ENCODE peak calls at places on chromosomes 6 and 20, in nine cellular contexts. I is cardiac fibroblast, Q is astrocyte, V is lower leg skin, X is upper lobe of right lung, T is SK-N-SH, D is spleen, K is lung, J is heart right ventricle. U is an unnamed sample.
A peak's percentile ranks its signal among the peaks of the same experiment; 100 is the strongest.

GRCh38 chr6:110590821-110591351 is 114.5 kb upstream of the SLC22A16 start:
- DNase-seq in D (no peak), V (no peak), J (no peak), Q (peak; percentile 66), X (no peak), K (no peak), T (no peak), I (peak; percentile 59), U (no peak)

GRCh38 chr6:33147807-33148666 is 44.2 kb downstream of the COL11A2 start:
- DNase-seq in D (no peak), V (no peak), K (no peak), Q (peak; percentile 23), J (no peak), I (peak; percentile 74), T (peak; percentile 63), X (no peak), U (no peak)

GRCh38 chr20:21391495-21392298 is 5.6 kb downstream of the NKX2-4 start:
- DNase-seq in J (no peak), D (peak; percentile 74), X (no peak), V (no peak), K (no peak), I (no peak), Q (no peak), T (peak; percentile 36), U (no peak)

GRCh38 chr6:41685641-41686380 is 47.5 kb downstream of the MDFI start:
- DNase-seq in X (no peak), Q (no peak), I (no peak), K (no peak), V (no peak), D (peak; percentile 38), J (no peak), T (no peak), U (no peak)

GRCh38 chr6:161346717-161347504 is 73.0 kb upstream of the AGPAT4 start:
- DNase-seq in K (no peak), J (no peak), I (no peak), Q (no peak), V (no peak), T (no peak), D (no peak), X (no peak), U (no peak)

GRCh38 chr20:385448-385847 is 4.9 kb downstream of the TRIB3 start:
- DNase-seq in Q (no peak), J (no peak), T (no peak), X (no peak), D (no peak), I (no peak), V (no peak), K (no peak), U (no peak)

GRCh38 chr6:110946498-110946897 is 12.0 kb upstream of the GTF3C6 start:
- DNase-seq in X (no peak), T (no peak), I (no peak), D (no peak), K (no peak), Q (peak; percentile 6), J (no peak), V (no peak), U (no peak)

GRCh38 chr20:1033751-1034419 is 31.8 kb upstream of the RSPO4 start:
- DNase-seq in I (no peak), X (peak; percentile 75), D (no peak), Q (no peak), T (no peak), V (no peak), J (no peak), K (no peak), U (no peak)

GRCh38 chr6:165729307-165729936 is 66.4 kb upstream of the PDE10A start:
- DNase-seq in D (no peak), T (peak; percentile 74), I (peak; percentile 55), X (no peak), J (no peak), K (peak; percentile 43), Q (no peak), V (peak; percentile 25), U (no peak)

GRCh38 chr6:149440735-149441662 is 40.9 kb downstream of the SUMO4 start:
- DNase-seq in Q (peak; percentile 43), J (no peak), D (peak; percentile 44), V (no peak), I (no peak), X (no peak), K (no peak), T (no peak), U (no peak)

GRCh38 chr6:145028144-145028818 is 707.0 kb downstream of the EPM2A start:
- DNase-seq in X (no peak), T (peak; percentile 5), I (peak; percentile 65), Q (no peak), D (no peak), K (no peak), J (no peak), V (no peak), U (no peak)
- TF ChIP-seq CTCF in X (peak; percentile 44), T (peak; percentile 62), I (peak; percentile 48), Q (peak; percentile 56), D (no peak), K (no peak), J (no peak), V (no peak), U (peak; percentile 69)

DNA sequence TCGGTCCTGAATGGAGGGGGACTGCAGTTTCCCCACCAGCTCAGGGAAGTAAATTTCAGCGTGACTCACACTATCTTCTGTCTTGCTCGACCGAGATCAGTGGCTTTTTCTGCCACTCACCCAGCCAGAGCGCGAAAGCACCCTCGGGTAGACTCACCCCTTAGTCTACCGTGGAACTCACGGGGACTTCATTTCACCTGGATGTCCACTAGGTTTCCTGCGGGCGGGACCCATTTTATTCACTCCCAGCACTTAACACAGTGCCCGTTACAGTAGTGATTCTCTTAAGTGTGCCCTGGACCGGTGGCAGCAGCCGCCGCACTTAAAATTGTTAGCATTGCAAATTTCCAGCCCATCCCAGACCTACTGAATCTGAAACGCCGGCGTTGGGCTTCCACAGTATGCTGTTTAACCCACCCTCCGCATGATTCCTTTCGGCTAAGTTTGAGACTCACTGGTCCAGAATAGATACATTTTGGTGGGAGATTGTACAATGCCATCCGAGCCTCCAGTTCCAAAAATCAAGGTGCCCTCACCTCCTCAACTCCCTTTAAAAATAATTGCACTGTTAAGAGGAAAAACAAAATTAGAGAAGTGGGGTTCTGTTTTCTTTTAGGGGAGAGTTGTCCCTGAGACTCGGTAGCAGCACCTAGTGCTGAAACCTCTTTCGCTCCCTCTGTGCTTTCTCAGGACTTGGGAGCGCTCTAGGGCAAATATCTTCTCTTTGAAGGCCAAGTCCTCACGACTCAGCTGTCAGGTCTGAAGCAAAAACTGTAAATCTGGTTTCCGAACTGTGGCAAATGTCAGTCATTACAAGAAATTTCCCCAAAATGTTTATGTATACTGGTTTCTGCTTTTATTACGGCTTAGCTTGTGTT is 1.0 kb downstream of the SMPDL3A start:
- DNase-seq in J (peak; percentile 14), I (no peak), K (peak; percentile 48), V (no peak), D (peak; percentile 73), Q (peak; percentile 30), T (peak; percentile 34), X (peak; percentile 64), U (no peak)
- TF ChIP-seq CTCF in J (no peak), I (peak; percentile 6), K (no peak), V (no peak), D (no peak), Q (no peak), T (no peak), X (no peak), U (no peak)

DNA sequence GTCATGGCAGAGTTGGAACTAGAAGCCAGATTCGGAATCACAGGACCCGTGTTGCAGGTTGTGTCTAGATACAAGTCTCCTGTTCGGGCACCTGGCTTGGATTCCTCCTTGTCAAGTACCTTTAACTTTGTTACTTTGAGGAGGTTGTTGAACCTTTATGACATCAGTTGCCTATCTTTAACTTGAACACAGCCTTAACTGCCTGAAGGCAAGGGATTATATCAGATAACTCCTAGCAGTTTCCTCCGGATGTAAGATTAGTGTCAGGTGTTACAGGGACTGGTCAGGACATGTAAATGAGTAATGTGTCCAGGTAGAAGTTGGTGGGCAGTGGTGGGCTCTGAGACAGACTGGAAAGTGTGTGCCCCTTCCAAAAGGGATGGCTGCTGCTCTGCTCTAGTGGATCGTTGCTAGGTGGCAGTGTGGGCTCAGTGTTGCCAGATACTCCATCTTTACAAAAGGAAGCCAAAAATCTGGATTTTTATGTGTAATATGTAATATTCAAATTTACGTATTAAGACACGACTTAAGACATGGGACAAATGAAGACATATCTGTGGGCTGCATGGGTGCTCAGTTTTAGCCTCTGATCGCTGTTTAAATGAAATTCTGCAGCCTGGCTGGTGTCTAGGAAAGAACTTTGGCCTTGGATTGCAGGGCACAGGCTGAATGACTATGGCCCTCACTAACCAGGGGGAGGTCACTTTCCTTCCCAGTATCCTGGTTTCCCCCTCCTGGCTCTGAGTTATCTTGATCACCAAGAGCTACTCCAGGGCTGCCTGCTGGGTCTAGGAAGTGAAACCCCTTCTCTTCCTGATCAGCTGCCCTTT is 27.1 kb downstream of the CHMP4B start:
- DNase-seq in K (no peak), D (no peak), I (no peak), J (no peak), T (no peak), V (no peak), Q (no peak), X (no peak), U (no peak)
- TF ChIP-seq CTCF in K (no peak), D (no peak), I (no peak), J (no peak), T (peak; percentile 24), V (no peak), Q (no peak), X (no peak), U (no peak)

GRCh38 chr6:75694406-75694805 is 54.6 kb upstream of the MYO6 start:
- DNase-seq in Q (no peak), D (no peak), V (no peak), I (no peak), X (no peak), T (no peak), K (no peak), J (no peak), U (no peak)

GRCh38 chr6:75691012-75691411 is 58.0 kb upstream of the MYO6 start:
- DNase-seq in T (no peak), K (no peak), I (peak; percentile 60), J (no peak), V (no peak), D (no peak), Q (peak; percentile 11), X (no peak), U (no peak)

GRCh38 chr6:75689576-75689975 is 59.5 kb upstream of the MYO6 start:
- DNase-seq in J (no peak), I (no peak), D (no peak), V (no peak), X (no peak), Q (no peak), T (no peak), K (no peak), U (no peak)

DNA sequence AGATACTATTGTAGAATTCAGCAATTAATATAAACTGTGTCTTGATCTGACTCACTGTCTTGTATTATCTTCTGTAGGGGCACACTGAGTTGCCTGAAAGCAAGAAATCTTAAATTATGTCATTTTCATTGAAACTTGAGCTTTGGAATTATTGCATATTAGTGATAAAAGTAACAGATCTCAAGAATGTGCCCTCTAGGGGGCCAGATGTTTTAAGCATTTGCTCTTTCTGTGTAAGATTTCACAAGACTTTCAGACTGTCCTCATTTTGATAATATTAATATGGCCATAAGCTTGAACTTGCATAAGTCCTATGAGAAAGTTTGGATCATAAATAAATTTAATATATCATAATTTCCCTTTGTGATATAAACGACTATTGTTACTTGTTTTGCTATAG is 55.5 kb upstream of the MYO6 start:
- DNase-seq in X (no peak), I (peak; percentile 48), V (no peak), Q (no peak), J (no peak), K (no peak), T (no peak), D (no peak), U (no peak)
- TF ChIP-seq CTCF in X (no peak), I (no peak), V (no peak), Q (peak; percentile 20), J (no peak), K (no peak), T (peak; percentile 40), D (no peak), U (peak; percentile 26)

U was measured in osteocyte.